ENCODE peak calls at places on chromosomes 12 and 14, in seven cellular contexts. One of them, this sample, is unnamed.

GRCh38 chr12:90921536-90921935 is 33.4 kb downstream of the CCER1 start:
- DNase-seq in fibroblast of the aortic adventitia: no peak
- DNase-seq in posterior cingulate gyrus: no peak
- DNase-seq in A549: no peak
- DNase-seq in stimulated activated CD4-positive, alpha-beta T cell treated with anti-CD3 and anti-CD28 coated beads, Interleukin-4, amount 100 ng/mL, for 48 hours: no peak
- DNase-seq in germinal center: no peak
- DNase-seq in iPS-NIHi11: no peak
- DNase-seq in this sample: no peak

GRCh38 chr12:7376196-7376595 is 67.8 kb downstream of the CD163L1 start:
- DNase-seq in fibroblast of the aortic adventitia: peak
- DNase-seq in posterior cingulate gyrus: no peak
- DNase-seq in A549: no peak
- DNase-seq in stimulated activated CD4-positive, alpha-beta T cell treated with anti-CD3 and anti-CD28 coated beads, Interleukin-4, amount 100 ng/mL, for 48 hours: no peak
- DNase-seq in germinal center: no peak
- DNase-seq in iPS-NIHi11: no peak
- DNase-seq in this sample: no peak

GRCh38 chr12:115574831-115575230 is 702.7 kb downstream of the MED13L start:
- DNase-seq in fibroblast of the aortic adventitia: no peak
- DNase-seq in posterior cingulate gyrus: no peak
- DNase-seq in A549: no peak
- DNase-seq in stimulated activated CD4-positive, alpha-beta T cell treated with anti-CD3 and anti-CD28 coated beads, Interleukin-4, amount 100 ng/mL, for 48 hours: no peak
- DNase-seq in germinal center: no peak
- DNase-seq in iPS-NIHi11: no peak
- DNase-seq in this sample: no peak

GRCh38 chr12:45601390-45601789 is 128.1 kb upstream of the ARID2 start:
- DNase-seq in fibroblast of the aortic adventitia: no peak
- DNase-seq in posterior cingulate gyrus: no peak
- DNase-seq in A549: no peak
- DNase-seq in stimulated activated CD4-positive, alpha-beta T cell treated with anti-CD3 and anti-CD28 coated beads, Interleukin-4, amount 100 ng/mL, for 48 hours: no peak
- DNase-seq in germinal center: no peak
- DNase-seq in iPS-NIHi11: no peak
- DNase-seq in this sample: no peak

GRCh38 chr14:69625299-69626131 is 14.1 kb downstream of the SUSD6 start:
- DNase-seq in fibroblast of the aortic adventitia: no peak
- DNase-seq in posterior cingulate gyrus: peak
- DNase-seq in A549: no peak
- DNase-seq in stimulated activated CD4-positive, alpha-beta T cell treated with anti-CD3 and anti-CD28 coated beads, Interleukin-4, amount 100 ng/mL, for 48 hours: peak
- DNase-seq in germinal center: peak
- DNase-seq in iPS-NIHi11: no peak
- DNase-seq in this sample: no peak

GRCh38 chr14:59146941-59147470 is 41.5 kb upstream of the DAAM1 start:
- DNase-seq in fibroblast of the aortic adventitia: no peak
- DNase-seq in posterior cingulate gyrus: no peak
- DNase-seq in A549: no peak
- DNase-seq in stimulated activated CD4-positive, alpha-beta T cell treated with anti-CD3 and anti-CD28 coated beads, Interleukin-4, amount 100 ng/mL, for 48 hours: no peak
- DNase-seq in germinal center: no peak
- DNase-seq in iPS-NIHi11: no peak
- DNase-seq in this sample: no peak

GRCh38 chr12:56206373-56207166 is 15.2 kb downstream of the RNF41 start:
- DNase-seq in fibroblast of the aortic adventitia: peak
- DNase-seq in posterior cingulate gyrus: peak
- DNase-seq in A549: peak
- DNase-seq in stimulated activated CD4-positive, alpha-beta T cell treated with anti-CD3 and anti-CD28 coated beads, Interleukin-4, amount 100 ng/mL, for 48 hours: no peak
- DNase-seq in germinal center: no peak
- DNase-seq in iPS-NIHi11: peak
- DNase-seq in this sample: peak

GRCh38 chr14:60161176-60162107 is 3.8 kb downstream of the DHRS7 start:
- DNase-seq in fibroblast of the aortic adventitia: peak
- DNase-seq in posterior cingulate gyrus: no peak
- DNase-seq in A549: no peak
- DNase-seq in stimulated activated CD4-positive, alpha-beta T cell treated with anti-CD3 and anti-CD28 coated beads, Interleukin-4, amount 100 ng/mL, for 48 hours: no peak
- DNase-seq in germinal center: no peak
- DNase-seq in iPS-NIHi11: no peak
- DNase-seq in this sample: peak

This sample was measured in H7.